ENCODE peak calls at places on chromosomes 11 and 22, in ten cellular contexts. Q is A549, O is testis, G is PC-3, W is OCI-LY7, K is GM23248, R is left ventricle myocardium inferior, L is WERI-Rb-1, V is breast epithelium, I is RWPE2. Z is an unnamed sample.

GRCh38 chr11:95256204-95256819 is 25.3 kb upstream of the SESN3 start:
- DNase-seq in I (no peak), G (no peak), R (no peak), Q (no peak), W (peak; percentile 80), L (no peak), O (no peak), K (no peak), V (no peak), Z (no peak)

GRCh38 chr11:7115775-7116174 is 27.0 kb downstream of the RBMXL2 start:
- DNase-seq in Q (no peak), L (no peak), I (no peak), V (no peak), O (no peak), W (no peak), R (no peak), G (no peak), K (no peak), Z (no peak)

GRCh38 chr22:46775364-46775758 is 12.9 kb downstream of the TBC1D22A start:
- DNase-seq in V (no peak), R (no peak), Q (no peak), L (no peak), G (no peak), O (no peak), W (peak; percentile 51), I (no peak), K (no peak), Z (peak; percentile 62)

GRCh38 chr11:34416088-34416487 is 22.6 kb upstream of the CAT start:
- DNase-seq in R (no peak), V (no peak), I (no peak), O (no peak), L (no peak), Q (no peak), K (no peak), G (no peak), W (no peak), Z (no peak)

GRCh38 chr11:59918987-59919589 is 19.1 kb upstream of the OOSP1 start:
- DNase-seq in W (peak; percentile 64), O (peak; percentile 59), K (peak; percentile 85), R (no peak), V (no peak), I (no peak), G (peak; percentile 91), L (peak; percentile 40), Q (peak; percentile 40), Z (no peak)

GRCh38 chr22:37368058-37368457 is 59.2 kb downstream of the ELFN2 start:
- DNase-seq in K (no peak), O (no peak), V (no peak), G (peak; percentile 0), L (no peak), R (no peak), I (no peak), Q (no peak), W (no peak), Z (no peak)

GRCh38 chr22:46320166-46320710 is 15.3 kb upstream of the TRMU start:
- DNase-seq in G (no peak), R (no peak), I (no peak), L (no peak), K (no peak), W (no peak), Q (no peak), V (no peak), O (no peak), Z (no peak)

GRCh38 chr11:14981507-14981906 is 9.4 kb upstream of the CALCA start:
- DNase-seq in O (no peak), W (no peak), L (no peak), I (no peak), R (no peak), Q (no peak), G (no peak), K (no peak), V (no peak), Z (no peak)

GRCh38 chr11:57648791-57649735 is 649 bp downstream of the YPEL4 start:
- DNase-seq in L (no peak), G (no peak), O (no peak), V (no peak), I (no peak), Q (no peak), K (peak; percentile 68), W (peak; percentile 48), R (no peak), Z (no peak)

GRCh38 chr11:334264-335033 is 13.8 kb upstream of the IFITM3 start:
- DNase-seq in W (no peak), V (peak; percentile 24), O (peak; percentile 58), Q (no peak), K (no peak), G (no peak), L (no peak), I (no peak), R (no peak), Z (peak; percentile 36)

GRCh38 chr22:36027960-36028645 is 521 bp downstream of the RBFOX2 start:
- DNase-seq in L (peak; percentile 22), K (no peak), W (peak; percentile 58), Q (no peak), I (peak; percentile 61), V (peak; percentile 54), R (no peak), O (peak; percentile 34), G (peak; percentile 52), Z (peak; percentile 81)

GRCh38 chr22:45672564-45673481 is 1.2 kb downstream of the ATXN10 start:
- DNase-seq in G (no peak), K (no peak), W (peak; percentile 25), L (no peak), V (no peak), O (no peak), I (no peak), Q (no peak), R (no peak), Z (no peak)

GRCh38 chr11:17542249-17542648 is 2.0 kb downstream of the USH1C start:
- DNase-seq in R (peak; percentile 1), W (no peak), G (no peak), O (no peak), Q (peak; percentile 26), K (no peak), I (no peak), V (peak; percentile 14), L (no peak), Z (peak; percentile 62)
- H3K4me3 ChIP-seq in R (no peak overlapping the region), W (no peak overlapping the region), G (no peak overlapping the region), O (no peak overlapping the region), Q (no peak overlapping the region), K (no peak overlapping the region), I (no peak overlapping the region), V (no peak overlapping the region), L (no peak overlapping the region), Z (no peak overlapping the region)

GRCh38 chr11:78168539-78169477 is 19.6 kb downstream of the KCTD21 start:
- DNase-seq in Q (no peak), O (peak; percentile 65), V (no peak), I (no peak), R (peak; percentile 87), L (no peak), W (no peak), K (peak; percentile 85), G (no peak), Z (no peak)
- H3K27ac ChIP-seq in Q (no peak overlapping the region), O (peak overlapping the region; percentile 87), V (peak overlapping the region; percentile 79), I (no peak overlapping the region), R (peak overlapping the region; percentile 92), L (peak overlapping the region; percentile 6), W (no peak overlapping the region), K (peak overlapping the region; percentile 92), G (no peak overlapping the region), Z (no peak overlapping the region)

DNA sequence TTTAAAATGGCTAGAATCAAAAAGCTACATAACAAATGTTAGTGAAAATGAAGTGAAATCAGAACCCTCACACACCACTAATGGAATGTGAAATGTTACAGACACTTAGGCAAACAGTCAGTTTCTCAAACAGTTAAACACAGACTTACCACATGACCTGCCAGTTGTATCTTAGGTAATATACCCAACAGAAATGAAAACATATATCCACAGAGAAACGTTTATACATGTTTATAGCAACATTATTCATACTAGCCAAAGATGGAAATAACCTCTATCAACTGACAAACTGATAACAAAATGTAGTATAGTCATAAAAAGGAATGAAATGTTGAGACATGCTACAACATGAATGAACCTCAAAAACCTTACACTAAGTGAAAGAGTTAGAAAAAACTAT is 131.5 kb upstream of the TRPC6 start:
- DNase-seq in G (no peak), O (no peak), W (no peak), L (no peak), I (no peak), V (no peak), K (no peak), Q (no peak), R (no peak), Z (no peak)
- H3K4me3 ChIP-seq in G (no peak overlapping the region), O (no peak overlapping the region), W (no peak overlapping the region), L (no peak overlapping the region), I (no peak overlapping the region), V (no peak overlapping the region), K (no peak overlapping the region), Q (no peak overlapping the region), R (no peak overlapping the region), Z (no peak overlapping the region)

GRCh38 chr11:3051435-3052108 is 5.7 kb downstream of the CARS1 start:
- DNase-seq in W (no peak), L (peak; percentile 27), K (no peak), O (no peak), V (no peak), G (no peak), I (no peak), R (no peak), Q (no peak), Z (peak; percentile 29)

GRCh38 chr11:3047637-3048036 is 9.6 kb downstream of the CARS1 start:
- DNase-seq in Q (no peak), G (no peak), I (no peak), V (no peak), K (no peak), R (no peak), L (no peak), O (no peak), W (no peak), Z (no peak)

GRCh38 chr11:3050386-3051325 is 6.6 kb downstream of the CARS1 start:
- DNase-seq in R (no peak), I (no peak), Q (no peak), V (no peak), O (no peak), G (no peak), K (no peak), L (peak; percentile 86), W (no peak), Z (peak; percentile 72)

GRCh38 chr11:3052109-3052479 is 5.1 kb downstream of the CARS1 start:
- DNase-seq in W (no peak), Q (no peak), K (no peak), L (no peak), V (no peak), I (no peak), R (no peak), G (no peak), O (no peak), Z (no peak)

DNA sequence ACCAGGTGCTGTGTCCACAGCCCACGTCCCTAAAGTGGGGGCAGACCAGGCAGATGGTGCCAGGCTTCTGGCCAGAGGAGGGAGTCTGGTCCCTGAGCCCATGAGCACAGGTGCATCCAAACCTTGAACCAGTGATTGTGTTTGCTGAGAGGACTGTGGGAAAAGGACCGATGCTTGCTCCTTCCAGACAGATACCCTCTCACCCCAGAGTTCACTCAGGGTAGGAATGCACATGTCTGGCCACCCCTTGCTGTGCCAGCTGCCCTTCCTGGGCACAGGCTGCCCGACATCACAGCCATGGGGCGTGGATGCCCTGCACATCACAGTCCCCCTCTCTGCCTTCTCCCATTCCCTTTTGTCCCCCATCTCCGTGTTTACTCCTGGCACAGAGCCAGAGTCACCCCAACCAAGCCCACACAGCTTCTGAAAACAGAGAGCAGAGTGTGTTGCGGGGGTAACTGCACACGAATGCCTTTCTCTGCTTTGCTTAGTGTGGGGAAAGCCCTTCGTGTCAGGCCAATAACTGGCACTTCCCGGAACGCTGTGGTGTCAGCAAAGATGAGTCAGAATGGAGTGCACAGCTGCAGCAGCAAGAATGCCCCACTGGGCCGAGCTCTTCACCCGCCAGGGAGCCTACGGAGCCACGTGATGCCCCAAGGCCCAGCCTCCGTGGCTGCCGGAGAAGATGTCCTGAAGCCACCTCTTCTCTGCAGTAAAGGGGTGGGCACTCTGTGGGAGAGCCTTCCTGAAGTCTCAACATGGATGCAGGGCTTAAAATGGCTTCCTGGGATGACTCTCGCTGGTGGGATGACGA is 7.6 kb downstream of the CARS1 start:
- DNase-seq in I (peak; percentile 90), V (peak; percentile 73), L (peak; percentile 88), O (peak; percentile 29), R (peak; percentile 55), W (peak; percentile 10), G (peak; percentile 86), Q (peak; percentile 77), K (peak; percentile 99), Z (peak; percentile 92)
- H3K27ac ChIP-seq in I (peak overlapping the region; percentile 32), V (peak overlapping the region; percentile 81), L (peak overlapping the region; percentile 81), O (no peak overlapping the region), R (peak overlapping the region; percentile 44), W (no peak overlapping the region), G (peak overlapping the region; percentile 67), Q (peak overlapping the region; percentile 79), K (peak overlapping the region; percentile 92), Z (peak overlapping the region; percentile 36)

Z was measured in spleen.